ENCODE peak calls at places on chromosome 6, in nine cellular contexts. One of them, this sample, is unnamed.

GRCh38 chr6:150528648-150529285 is 70.9 kb upstream of the PLEKHG1 start:
- DNase-seq in psoas muscle: peak
- DNase-seq in nephron progenitor cell: peak
- DNase-seq in endothelial cell: peak
- DNase-seq in effector CD4-positive, alpha-beta T cell: no peak
- DNase-seq in fibroblast of the aortic adventitia: peak
- DNase-seq in colonic mucosa: peak
- DNase-seq in T-helper 2 cell: no peak
- DNase-seq in fibroblast of mammary gland: peak
- DNase-seq in this sample: peak

GRCh38 chr6:14366880-14367279 is 249.3 kb downstream of the CD83 start:
- DNase-seq in psoas muscle: no peak
- DNase-seq in nephron progenitor cell: no peak
- DNase-seq in endothelial cell: no peak
- DNase-seq in effector CD4-positive, alpha-beta T cell: no peak
- DNase-seq in fibroblast of the aortic adventitia: no peak
- DNase-seq in colonic mucosa: no peak
- DNase-seq in T-helper 2 cell: no peak
- DNase-seq in fibroblast of mammary gland: no peak
- DNase-seq in this sample: no peak

GRCh38 chr6:21537660-21538059 is 55.9 kb upstream of the SOX4 start:
- DNase-seq in psoas muscle: no peak
- DNase-seq in nephron progenitor cell: no peak
- DNase-seq in endothelial cell: no peak
- DNase-seq in effector CD4-positive, alpha-beta T cell: no peak
- DNase-seq in fibroblast of the aortic adventitia: no peak
- DNase-seq in colonic mucosa: peak
- DNase-seq in T-helper 2 cell: no peak
- DNase-seq in fibroblast of mammary gland: no peak
- DNase-seq in this sample: no peak

GRCh38 chr6:118551673-118552063 is 3.6 kb downstream of the PLN start:
- DNase-seq in psoas muscle: no peak
- DNase-seq in nephron progenitor cell: no peak
- DNase-seq in endothelial cell: no peak
- DNase-seq in effector CD4-positive, alpha-beta T cell: no peak
- DNase-seq in fibroblast of the aortic adventitia: peak
- DNase-seq in colonic mucosa: no peak
- DNase-seq in T-helper 2 cell: no peak
- DNase-seq in fibroblast of mammary gland: peak
- DNase-seq in this sample: no peak

GRCh38 chr6:153553627-153554026 is 422.5 kb upstream of the RGS17 start:
- DNase-seq in psoas muscle: no peak
- DNase-seq in nephron progenitor cell: peak
- DNase-seq in endothelial cell: peak
- DNase-seq in effector CD4-positive, alpha-beta T cell: no peak
- DNase-seq in fibroblast of the aortic adventitia: peak
- DNase-seq in colonic mucosa: no peak
- DNase-seq in T-helper 2 cell: no peak
- DNase-seq in fibroblast of mammary gland: peak
- DNase-seq in this sample: peak

GRCh38 chr6:17239260-17239659 is 41.9 kb upstream of the RBM24 start:
- DNase-seq in psoas muscle: no peak
- DNase-seq in nephron progenitor cell: no peak
- DNase-seq in endothelial cell: no peak
- DNase-seq in effector CD4-positive, alpha-beta T cell: no peak
- DNase-seq in fibroblast of the aortic adventitia: no peak
- DNase-seq in colonic mucosa: no peak
- DNase-seq in T-helper 2 cell: no peak
- DNase-seq in fibroblast of mammary gland: no peak
- DNase-seq in this sample: no peak

GRCh38 chr6:18363746-18364145 is 23.4 kb upstream of the RNF144B start:
- DNase-seq in psoas muscle: no peak
- DNase-seq in nephron progenitor cell: no peak
- DNase-seq in endothelial cell: no peak
- DNase-seq in effector CD4-positive, alpha-beta T cell: no peak
- DNase-seq in fibroblast of the aortic adventitia: no peak
- DNase-seq in colonic mucosa: no peak
- DNase-seq in T-helper 2 cell: no peak
- DNase-seq in fibroblast of mammary gland: no peak
- DNase-seq in this sample: no peak

GRCh38 chr6:24933868-24934401 is 1.8 kb downstream of the RIPOR2 start:
- DNase-seq in psoas muscle: no peak
- DNase-seq in nephron progenitor cell: peak
- DNase-seq in endothelial cell: peak
- DNase-seq in effector CD4-positive, alpha-beta T cell: no peak
- DNase-seq in fibroblast of the aortic adventitia: no peak
- DNase-seq in colonic mucosa: peak
- DNase-seq in T-helper 2 cell: peak
- DNase-seq in fibroblast of mammary gland: peak
- DNase-seq in this sample: peak

GRCh38 chr6:154921482-154921881 is 73.6 kb upstream of the TIAM2 start:
- DNase-seq in psoas muscle: no peak
- DNase-seq in nephron progenitor cell: no peak
- DNase-seq in endothelial cell: no peak
- DNase-seq in effector CD4-positive, alpha-beta T cell: no peak
- DNase-seq in fibroblast of the aortic adventitia: no peak
- DNase-seq in colonic mucosa: no peak
- DNase-seq in T-helper 2 cell: no peak
- DNase-seq in fibroblast of mammary gland: no peak
- DNase-seq in this sample: no peak

GRCh38 chr6:44080561-44081521 is 46.4 kb downstream of the MRPL14 start:
- DNase-seq in psoas muscle: peak
- DNase-seq in nephron progenitor cell: no peak
- DNase-seq in endothelial cell: no peak
- DNase-seq in effector CD4-positive, alpha-beta T cell: no peak
- DNase-seq in fibroblast of the aortic adventitia: no peak
- DNase-seq in colonic mucosa: no peak
- DNase-seq in T-helper 2 cell: no peak
- DNase-seq in fibroblast of mammary gland: no peak
- DNase-seq in this sample: no peak

GRCh38 chr6:168609914-168610490 is 169.0 kb downstream of the SMOC2 start:
- DNase-seq in psoas muscle: no peak
- DNase-seq in nephron progenitor cell: no peak
- DNase-seq in endothelial cell: no peak
- DNase-seq in effector CD4-positive, alpha-beta T cell: no peak
- DNase-seq in fibroblast of the aortic adventitia: no peak
- DNase-seq in colonic mucosa: no peak
- DNase-seq in T-helper 2 cell: no peak
- DNase-seq in fibroblast of mammary gland: no peak
- DNase-seq in this sample: no peak

GRCh38 chr6:118724211-118724610 is 72.8 kb upstream of the CEP85L start:
- DNase-seq in psoas muscle: no peak
- DNase-seq in nephron progenitor cell: no peak
- DNase-seq in endothelial cell: no peak
- DNase-seq in effector CD4-positive, alpha-beta T cell: no peak
- DNase-seq in fibroblast of the aortic adventitia: no peak
- DNase-seq in colonic mucosa: no peak
- DNase-seq in T-helper 2 cell: no peak
- DNase-seq in fibroblast of mammary gland: no peak
- DNase-seq in this sample: no peak

GRCh38 chr6:119105262-119105661 is 26.8 kb upstream of the FAM184A start:
- DNase-seq in psoas muscle: no peak
- DNase-seq in nephron progenitor cell: no peak
- DNase-seq in endothelial cell: no peak
- DNase-seq in effector CD4-positive, alpha-beta T cell: no peak
- DNase-seq in fibroblast of the aortic adventitia: no peak
- DNase-seq in colonic mucosa: no peak
- DNase-seq in T-helper 2 cell: no peak
- DNase-seq in fibroblast of mammary gland: no peak
- DNase-seq in this sample: no peak

GRCh38 chr6:156413156-156413555 is 364.0 kb upstream of the ARID1B start:
- DNase-seq in psoas muscle: no peak
- DNase-seq in nephron progenitor cell: no peak
- DNase-seq in endothelial cell: no peak
- DNase-seq in effector CD4-positive, alpha-beta T cell: no peak
- DNase-seq in fibroblast of the aortic adventitia: no peak
- DNase-seq in colonic mucosa: no peak
- DNase-seq in T-helper 2 cell: no peak
- DNase-seq in fibroblast of mammary gland: no peak
- DNase-seq in this sample: no peak

GRCh38 chr6:54188832-54189231 is 77.6 kb downstream of the MLIP start:
- DNase-seq in psoas muscle: no peak
- DNase-seq in nephron progenitor cell: no peak
- DNase-seq in endothelial cell: no peak
- DNase-seq in effector CD4-positive, alpha-beta T cell: no peak
- DNase-seq in fibroblast of the aortic adventitia: no peak
- DNase-seq in colonic mucosa: no peak
- DNase-seq in T-helper 2 cell: no peak
- DNase-seq in fibroblast of mammary gland: no peak
- DNase-seq in this sample: no peak

GRCh38 chr6:122405417-122405816 is 6.0 kb downstream of the HSF2 start:
- DNase-seq in psoas muscle: no peak
- DNase-seq in nephron progenitor cell: no peak
- DNase-seq in endothelial cell: no peak
- DNase-seq in effector CD4-positive, alpha-beta T cell: no peak
- DNase-seq in fibroblast of the aortic adventitia: peak
- DNase-seq in colonic mucosa: no peak
- DNase-seq in T-helper 2 cell: no peak
- DNase-seq in fibroblast of mammary gland: peak
- DNase-seq in this sample: peak

GRCh38 chr6:150279533-150279932 is 89.3 kb upstream of the IYD start:
- DNase-seq in psoas muscle: no peak
- DNase-seq in nephron progenitor cell: no peak
- DNase-seq in endothelial cell: no peak
- DNase-seq in effector CD4-positive, alpha-beta T cell: no peak
- DNase-seq in fibroblast of the aortic adventitia: no peak
- DNase-seq in colonic mucosa: no peak
- DNase-seq in T-helper 2 cell: no peak
- DNase-seq in fibroblast of mammary gland: no peak
- DNase-seq in this sample: no peak

GRCh38 chr6:142945446-142946180 is 637 bp upstream of the HIVEP2 start:
- DNase-seq in psoas muscle: peak
- DNase-seq in nephron progenitor cell: peak
- DNase-seq in endothelial cell: peak
- DNase-seq in effector CD4-positive, alpha-beta T cell: peak
- DNase-seq in fibroblast of the aortic adventitia: no peak
- DNase-seq in colonic mucosa: peak
- DNase-seq in T-helper 2 cell: peak
- DNase-seq in fibroblast of mammary gland: peak
- DNase-seq in this sample: peak

GRCh38 chr6:36822506-36823269 is 16.6 kb downstream of the CPNE5 start:
- DNase-seq in psoas muscle: no peak
- DNase-seq in nephron progenitor cell: no peak
- DNase-seq in endothelial cell: no peak
- DNase-seq in effector CD4-positive, alpha-beta T cell: no peak
- DNase-seq in fibroblast of the aortic adventitia: no peak
- DNase-seq in colonic mucosa: no peak
- DNase-seq in T-helper 2 cell: no peak
- DNase-seq in fibroblast of mammary gland: peak
- DNase-seq in this sample: no peak

GRCh38 chr6:83352413-83352812 is 78.4 kb downstream of the ME1 start:
- DNase-seq in psoas muscle: no peak
- DNase-seq in nephron progenitor cell: no peak
- DNase-seq in endothelial cell: no peak
- DNase-seq in effector CD4-positive, alpha-beta T cell: no peak
- DNase-seq in fibroblast of the aortic adventitia: no peak
- DNase-seq in colonic mucosa: no peak
- DNase-seq in T-helper 2 cell: no peak
- DNase-seq in fibroblast of mammary gland: peak
- DNase-seq in this sample: no peak

GRCh38 chr6:158770948-158771347 is 48.2 kb downstream of the EZR start:
- DNase-seq in psoas muscle: no peak
- DNase-seq in nephron progenitor cell: no peak
- DNase-seq in endothelial cell: no peak
- DNase-seq in effector CD4-positive, alpha-beta T cell: no peak
- DNase-seq in fibroblast of the aortic adventitia: no peak
- DNase-seq in colonic mucosa: no peak
- DNase-seq in T-helper 2 cell: no peak
- DNase-seq in fibroblast of mammary gland: no peak
- DNase-seq in this sample: no peak

GRCh38 chr6:4577406-4577805 is 198.8 kb upstream of the CDYL start:
- DNase-seq in psoas muscle: no peak
- DNase-seq in nephron progenitor cell: no peak
- DNase-seq in endothelial cell: no peak
- DNase-seq in effector CD4-positive, alpha-beta T cell: no peak
- DNase-seq in fibroblast of the aortic adventitia: peak
- DNase-seq in colonic mucosa: peak
- DNase-seq in T-helper 2 cell: no peak
- DNase-seq in fibroblast of mammary gland: peak
- DNase-seq in this sample: no peak

GRCh38 chr6:41548098-41548840 is 2.1 kb downstream of the FOXP4 start:
- DNase-seq in psoas muscle: peak
- DNase-seq in nephron progenitor cell: no peak
- DNase-seq in endothelial cell: no peak
- DNase-seq in effector CD4-positive, alpha-beta T cell: no peak
- DNase-seq in fibroblast of the aortic adventitia: no peak
- DNase-seq in colonic mucosa: no peak
- DNase-seq in T-helper 2 cell: peak
- DNase-seq in fibroblast of mammary gland: no peak
- DNase-seq in this sample: no peak

GRCh38 chr6:68691120-68691519 is 56.0 kb downstream of the ADGRB3 start:
- DNase-seq in psoas muscle: no peak
- DNase-seq in nephron progenitor cell: no peak
- DNase-seq in endothelial cell: no peak
- DNase-seq in effector CD4-positive, alpha-beta T cell: no peak
- DNase-seq in fibroblast of the aortic adventitia: no peak
- DNase-seq in colonic mucosa: no peak
- DNase-seq in T-helper 2 cell: no peak
- DNase-seq in fibroblast of mammary gland: no peak
- DNase-seq in this sample: no peak

GRCh38 chr6:149985506-149985937 is 21.8 kb downstream of the ULBP1 start:
- DNase-seq in psoas muscle: no peak
- DNase-seq in nephron progenitor cell: no peak
- DNase-seq in endothelial cell: no peak
- DNase-seq in effector CD4-positive, alpha-beta T cell: no peak
- DNase-seq in fibroblast of the aortic adventitia: no peak
- DNase-seq in colonic mucosa: no peak
- DNase-seq in T-helper 2 cell: no peak
- DNase-seq in fibroblast of mammary gland: no peak
- DNase-seq in this sample: no peak

GRCh38 chr6:74720923-74721322 is 484.9 kb downstream of the COL12A1 start:
- DNase-seq in psoas muscle: no peak
- DNase-seq in nephron progenitor cell: no peak
- DNase-seq in endothelial cell: no peak
- DNase-seq in effector CD4-positive, alpha-beta T cell: no peak
- DNase-seq in fibroblast of the aortic adventitia: no peak
- DNase-seq in colonic mucosa: no peak
- DNase-seq in T-helper 2 cell: no peak
- DNase-seq in fibroblast of mammary gland: no peak
- DNase-seq in this sample: no peak

GRCh38 chr6:16674666-16675392 is 86.4 kb downstream of the ATXN1 start:
- DNase-seq in psoas muscle: no peak
- DNase-seq in nephron progenitor cell: no peak
- DNase-seq in endothelial cell: no peak
- DNase-seq in effector CD4-positive, alpha-beta T cell: no peak
- DNase-seq in fibroblast of the aortic adventitia: peak
- DNase-seq in colonic mucosa: no peak
- DNase-seq in T-helper 2 cell: no peak
- DNase-seq in fibroblast of mammary gland: peak
- DNase-seq in this sample: peak

GRCh38 chr6:45556828-45557227 is 179.1 kb upstream of the SUPT3H start:
- DNase-seq in psoas muscle: no peak
- DNase-seq in nephron progenitor cell: no peak
- DNase-seq in endothelial cell: no peak
- DNase-seq in effector CD4-positive, alpha-beta T cell: no peak
- DNase-seq in fibroblast of the aortic adventitia: no peak
- DNase-seq in colonic mucosa: no peak
- DNase-seq in T-helper 2 cell: no peak
- DNase-seq in fibroblast of mammary gland: no peak
- DNase-seq in this sample: no peak

GRCh38 chr6:166502453-166502852 is 84.0 kb downstream of the RAMACL start:
- DNase-seq in psoas muscle: no peak
- DNase-seq in nephron progenitor cell: no peak
- DNase-seq in endothelial cell: no peak
- DNase-seq in effector CD4-positive, alpha-beta T cell: no peak
- DNase-seq in fibroblast of the aortic adventitia: no peak
- DNase-seq in colonic mucosa: no peak
- DNase-seq in T-helper 2 cell: no peak
- DNase-seq in fibroblast of mammary gland: no peak
- DNase-seq in this sample: no peak

GRCh38 chr6:106536357-106536756 is 92.9 kb downstream of the RTN4IP1 start:
- DNase-seq in psoas muscle: no peak
- DNase-seq in nephron progenitor cell: no peak
- DNase-seq in endothelial cell: no peak
- DNase-seq in effector CD4-positive, alpha-beta T cell: no peak
- DNase-seq in fibroblast of the aortic adventitia: peak
- DNase-seq in colonic mucosa: no peak
- DNase-seq in T-helper 2 cell: no peak
- DNase-seq in fibroblast of mammary gland: no peak
- DNase-seq in this sample: no peak

GRCh38 chr6:143962644-143962929 is 45.5 kb downstream of the PLAGL1 start:
- DNase-seq in psoas muscle: no peak
- DNase-seq in nephron progenitor cell: no peak
- DNase-seq in endothelial cell: peak
- DNase-seq in effector CD4-positive, alpha-beta T cell: no peak
- DNase-seq in fibroblast of the aortic adventitia: peak
- DNase-seq in colonic mucosa: no peak
- DNase-seq in T-helper 2 cell: no peak
- DNase-seq in fibroblast of mammary gland: peak
- DNase-seq in this sample: no peak